ENCODE peak calls at places on chromosomes 12 and 14, in seven cellular contexts. One of them, this sample, is unnamed.

GRCh38 chr12:71838661-71839060 is 898 bp upstream of the TBC1D15 start:
- DNase-seq in CD4-positive, CD25-positive, alpha-beta regulatory T cell: no peak
- DNase-seq in tibial artery: no peak
- DNase-seq in heart left ventricle: no peak
- DNase-seq in A549: no peak
- DNase-seq in psoas muscle: no peak
- DNase-seq in fibroblast of pulmonary artery: no peak
- DNase-seq in this sample: no peak

GRCh38 chr14:64186231-64187129 is 107.7 kb downstream of the ESR2 start:
- DNase-seq in psoas muscle: no peak
- DNase-seq in A549: no peak
- DNase-seq in fibroblast of pulmonary artery: no peak
- DNase-seq in tibial artery: no peak
- DNase-seq in CD4-positive, CD25-positive, alpha-beta regulatory T cell: no peak
- DNase-seq in heart left ventricle: no peak
- DNase-seq in this sample: no peak

GRCh38 chr14:91387996-91388395 is 29.6 kb downstream of the CCDC88C start:
- DNase-seq in A549: no peak
- DNase-seq in psoas muscle: no peak
- DNase-seq in CD4-positive, CD25-positive, alpha-beta regulatory T cell: no peak
- DNase-seq in tibial artery: no peak
- DNase-seq in fibroblast of pulmonary artery: no peak
- DNase-seq in heart left ventricle: no peak
- DNase-seq in this sample: no peak

GRCh38 chr12:12870454-12870853 is 20.9 kb upstream of the GPRC5A start:
- DNase-seq in A549: peak
- DNase-seq in tibial artery: no peak
- DNase-seq in heart left ventricle: no peak
- DNase-seq in psoas muscle: no peak
- DNase-seq in CD4-positive, CD25-positive, alpha-beta regulatory T cell: no peak
- DNase-seq in fibroblast of pulmonary artery: peak
- DNase-seq in this sample: peak

GRCh38 chr12:54024127-54024526 is 4.1 kb upstream of the HOXC6 start:
- DNase-seq in tibial artery: no peak
- DNase-seq in psoas muscle: no peak
- DNase-seq in CD4-positive, CD25-positive, alpha-beta regulatory T cell: no peak
- DNase-seq in A549: no peak
- DNase-seq in fibroblast of pulmonary artery: no peak
- DNase-seq in heart left ventricle: no peak
- DNase-seq in this sample: no peak

GRCh38 chr14:90853116-90853515 is 36.9 kb upstream of the TTC7B start:
- DNase-seq in A549: no peak
- DNase-seq in CD4-positive, CD25-positive, alpha-beta regulatory T cell: no peak
- DNase-seq in psoas muscle: no peak
- DNase-seq in heart left ventricle: no peak
- DNase-seq in tibial artery: no peak
- DNase-seq in fibroblast of pulmonary artery: no peak
- DNase-seq in this sample: no peak

GRCh38 chr14:53217283-53217994 is 64.3 kb upstream of the DDHD1 start:
- DNase-seq in heart left ventricle: peak
- DNase-seq in CD4-positive, CD25-positive, alpha-beta regulatory T cell: peak
- DNase-seq in fibroblast of pulmonary artery: peak
- DNase-seq in A549: peak
- DNase-seq in psoas muscle: peak
- DNase-seq in tibial artery: peak
- DNase-seq in this sample: peak

GRCh38 chr14:99127651-99128167 is 144.3 kb downstream of the BCL11B start:
- DNase-seq in psoas muscle: no peak
- DNase-seq in A549: no peak
- DNase-seq in heart left ventricle: no peak
- DNase-seq in fibroblast of pulmonary artery: peak
- DNase-seq in tibial artery: peak
- DNase-seq in CD4-positive, CD25-positive, alpha-beta regulatory T cell: no peak
- DNase-seq in this sample: peak

GRCh38 chr14:93745603-93746273 is 42.5 kb downstream of the PRIMA1 start:
- DNase-seq in psoas muscle: no peak
- DNase-seq in tibial artery: no peak
- DNase-seq in heart left ventricle: no peak
- DNase-seq in CD4-positive, CD25-positive, alpha-beta regulatory T cell: no peak
- DNase-seq in fibroblast of pulmonary artery: no peak
- DNase-seq in A549: no peak
- DNase-seq in this sample: no peak

GRCh38 chr14:33567736-33568124 is 383.1 kb downstream of the EGLN3 start:
- DNase-seq in tibial artery: no peak
- DNase-seq in fibroblast of pulmonary artery: peak
- DNase-seq in CD4-positive, CD25-positive, alpha-beta regulatory T cell: no peak
- DNase-seq in heart left ventricle: no peak
- DNase-seq in A549: no peak
- DNase-seq in psoas muscle: no peak
- DNase-seq in this sample: peak

GRCh38 chr12:6172086-6172485 is 28.1 kb upstream of the CD9 start:
- DNase-seq in fibroblast of pulmonary artery: no peak
- DNase-seq in tibial artery: no peak
- DNase-seq in psoas muscle: no peak
- DNase-seq in CD4-positive, CD25-positive, alpha-beta regulatory T cell: no peak
- DNase-seq in heart left ventricle: no peak
- DNase-seq in A549: no peak
- DNase-seq in this sample: no peak

GRCh38 chr12:2681426-2682205 is 113.2 kb upstream of the FKBP4 start:
- DNase-seq in psoas muscle: no peak
- DNase-seq in A549: no peak
- DNase-seq in CD4-positive, CD25-positive, alpha-beta regulatory T cell: no peak
- DNase-seq in heart left ventricle: no peak
- DNase-seq in fibroblast of pulmonary artery: no peak
- DNase-seq in tibial artery: no peak
- DNase-seq in this sample: no peak

GRCh38 chr14:99256483-99256874 is 15.5 kb downstream of the BCL11B start:
- DNase-seq in CD4-positive, CD25-positive, alpha-beta regulatory T cell: no peak
- DNase-seq in A549: no peak
- DNase-seq in heart left ventricle: no peak
- DNase-seq in tibial artery: no peak
- DNase-seq in psoas muscle: no peak
- DNase-seq in fibroblast of pulmonary artery: no peak
- DNase-seq in this sample: no peak

GRCh38 chr12:129964826-129965457 is 61.1 kb upstream of the TMEM132D start:
- DNase-seq in heart left ventricle: no peak
- DNase-seq in psoas muscle: no peak
- DNase-seq in tibial artery: no peak
- DNase-seq in A549: no peak
- DNase-seq in fibroblast of pulmonary artery: no peak
- DNase-seq in CD4-positive, CD25-positive, alpha-beta regulatory T cell: no peak
- DNase-seq in this sample: no peak

GRCh38 chr12:69042970-69043369 is 110.0 kb upstream of the CPM start:
- DNase-seq in tibial artery: no peak
- DNase-seq in A549: no peak
- DNase-seq in heart left ventricle: no peak
- DNase-seq in CD4-positive, CD25-positive, alpha-beta regulatory T cell: no peak
- DNase-seq in fibroblast of pulmonary artery: no peak
- DNase-seq in psoas muscle: no peak
- DNase-seq in this sample: peak

GRCh38 chr12:12387521-12387920 is 30.6 kb downstream of the BORCS5 start:
- DNase-seq in heart left ventricle: no peak
- DNase-seq in fibroblast of pulmonary artery: peak
- DNase-seq in psoas muscle: no peak
- DNase-seq in CD4-positive, CD25-positive, alpha-beta regulatory T cell: peak
- DNase-seq in A549: no peak
- DNase-seq in tibial artery: no peak
- DNase-seq in this sample: peak

GRCh38 chr12:30515351-30515750 is 180.3 kb downstream of the IPO8 start:
- DNase-seq in CD4-positive, CD25-positive, alpha-beta regulatory T cell: no peak
- DNase-seq in heart left ventricle: no peak
- DNase-seq in tibial artery: no peak
- DNase-seq in fibroblast of pulmonary artery: peak
- DNase-seq in psoas muscle: no peak
- DNase-seq in A549: no peak
- DNase-seq in this sample: peak

GRCh38 chr14:68039593-68039992 is 220.0 kb downstream of the RAD51B start:
- DNase-seq in psoas muscle: no peak
- DNase-seq in CD4-positive, CD25-positive, alpha-beta regulatory T cell: no peak
- DNase-seq in heart left ventricle: no peak
- DNase-seq in A549: no peak
- DNase-seq in tibial artery: no peak
- DNase-seq in fibroblast of pulmonary artery: no peak
- DNase-seq in this sample: no peak

GRCh38 chr12:64730585-64730964 is 28.6 kb downstream of the GNS start:
- DNase-seq in A549: no peak
- DNase-seq in heart left ventricle: no peak
- DNase-seq in psoas muscle: no peak
- DNase-seq in tibial artery: no peak
- DNase-seq in fibroblast of pulmonary artery: no peak
- DNase-seq in CD4-positive, CD25-positive, alpha-beta regulatory T cell: no peak
- DNase-seq in this sample: no peak

GRCh38 chr14:26448181-26448855 is 149.5 kb downstream of the NOVA1 start:
- DNase-seq in CD4-positive, CD25-positive, alpha-beta regulatory T cell: no peak
- DNase-seq in fibroblast of pulmonary artery: no peak
- DNase-seq in A549: no peak
- DNase-seq in tibial artery: no peak
- DNase-seq in heart left ventricle: no peak
- DNase-seq in psoas muscle: no peak
- DNase-seq in this sample: no peak

GRCh38 chr12:130555628-130556485 is 160.2 kb downstream of the RIMBP2 start:
- DNase-seq in heart left ventricle: no peak
- DNase-seq in A549: no peak
- DNase-seq in CD4-positive, CD25-positive, alpha-beta regulatory T cell: no peak
- DNase-seq in tibial artery: no peak
- DNase-seq in psoas muscle: no peak
- DNase-seq in fibroblast of pulmonary artery: no peak
- DNase-seq in this sample: no peak

GRCh38 chr12:52975204-52975603 is 26.3 kb downstream of the KRT18 start:
- DNase-seq in heart left ventricle: no peak
- DNase-seq in tibial artery: no peak
- DNase-seq in CD4-positive, CD25-positive, alpha-beta regulatory T cell: no peak
- DNase-seq in A549: no peak
- DNase-seq in fibroblast of pulmonary artery: peak
- DNase-seq in psoas muscle: no peak
- DNase-seq in this sample: peak

GRCh38 chr12:20438307-20438779 is 70.0 kb downstream of the PDE3A start:
- DNase-seq in CD4-positive, CD25-positive, alpha-beta regulatory T cell: no peak
- DNase-seq in tibial artery: no peak
- DNase-seq in heart left ventricle: no peak
- DNase-seq in A549: no peak
- DNase-seq in fibroblast of pulmonary artery: peak
- DNase-seq in psoas muscle: no peak
- DNase-seq in this sample: peak

GRCh38 chr14:69013943-69014782 is 35.1 kb upstream of the ACTN1 start:
- DNase-seq in A549: no peak
- DNase-seq in heart left ventricle: peak
- DNase-seq in fibroblast of pulmonary artery: peak
- DNase-seq in CD4-positive, CD25-positive, alpha-beta regulatory T cell: no peak
- DNase-seq in psoas muscle: peak
- DNase-seq in tibial artery: peak
- DNase-seq in this sample: peak

DNA sequence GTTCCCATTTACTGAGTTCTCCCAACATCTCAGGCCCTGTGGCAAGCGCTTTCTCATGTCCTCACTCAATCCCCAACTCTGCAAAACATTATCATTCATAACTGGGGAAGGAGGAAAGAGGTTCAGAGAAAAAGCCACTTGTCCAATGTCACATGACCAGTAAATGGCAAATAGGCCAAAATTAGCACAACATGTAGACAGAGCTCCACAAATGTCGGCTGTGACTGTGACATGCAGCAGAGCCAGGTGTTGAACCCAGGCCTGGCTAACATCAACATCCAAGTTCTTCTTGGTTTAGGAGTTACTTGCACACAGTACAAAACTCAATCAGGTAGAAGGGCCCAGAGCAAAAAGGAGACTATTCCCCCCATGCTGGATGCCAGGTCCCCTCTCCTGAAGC is 10.8 kb downstream of the KCTD10 start:
- DNase-seq in heart left ventricle: no peak
- DNase-seq in fibroblast of pulmonary artery: no peak
- DNase-seq in A549: no peak
- DNase-seq in CD4-positive, CD25-positive, alpha-beta regulatory T cell: no peak
- DNase-seq in psoas muscle: no peak
- DNase-seq in tibial artery: no peak
- DNase-seq in this sample: no peak
- H3K4me3 ChIP-seq in heart left ventricle: no peak
- H3K4me3 ChIP-seq in fibroblast of pulmonary artery: no peak
- H3K4me3 ChIP-seq in A549: no peak
- H3K4me3 ChIP-seq in CD4-positive, CD25-positive, alpha-beta regulatory T cell: no peak
- H3K4me3 ChIP-seq in psoas muscle: no peak
- H3K4me3 ChIP-seq in tibial artery: no peak
- H3K4me3 ChIP-seq in this sample: no peak

GRCh38 chr12:121533391-121534090 is 47.3 kb downstream of the KDM2B start:
- DNase-seq in psoas muscle: no peak
- DNase-seq in tibial artery: no peak
- DNase-seq in fibroblast of pulmonary artery: no peak
- DNase-seq in A549: no peak
- DNase-seq in heart left ventricle: no peak
- DNase-seq in CD4-positive, CD25-positive, alpha-beta regulatory T cell: no peak
- DNase-seq in this sample: no peak
- H3K4me3 ChIP-seq in psoas muscle: no peak
- H3K4me3 ChIP-seq in tibial artery: no peak
- H3K4me3 ChIP-seq in fibroblast of pulmonary artery: no peak
- H3K4me3 ChIP-seq in A549: no peak
- H3K4me3 ChIP-seq in heart left ventricle: no peak
- H3K4me3 ChIP-seq in CD4-positive, CD25-positive, alpha-beta regulatory T cell: no peak
- H3K4me3 ChIP-seq in this sample: no peak

DNA sequence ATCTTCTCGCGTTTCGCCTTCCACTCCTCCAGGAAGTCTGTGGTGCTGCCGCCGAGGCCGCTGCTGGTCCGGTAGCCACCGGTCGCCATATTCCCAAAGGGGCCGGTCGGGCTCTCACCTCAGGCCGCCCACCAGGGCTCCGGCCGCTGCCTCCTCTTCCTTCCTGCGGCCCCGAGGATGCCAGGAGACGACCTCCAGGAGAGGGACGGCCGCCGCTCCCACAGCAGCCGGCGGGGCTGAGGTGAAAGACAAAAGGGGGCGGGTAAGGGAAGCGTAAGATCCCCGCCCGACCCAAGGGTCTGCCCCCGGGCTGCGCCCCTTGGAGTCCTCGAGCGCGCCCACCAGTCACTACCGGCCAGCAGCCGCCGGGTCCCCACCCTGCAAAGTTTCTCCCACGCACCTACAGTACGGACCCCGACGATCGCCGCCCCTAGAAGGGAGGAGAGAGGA is 583 bp downstream of the PAWR start:
- DNase-seq in psoas muscle: no peak
- DNase-seq in tibial artery: peak
- DNase-seq in CD4-positive, CD25-positive, alpha-beta regulatory T cell: no peak
- DNase-seq in heart left ventricle: peak
- DNase-seq in fibroblast of pulmonary artery: no peak
- DNase-seq in A549: no peak
- DNase-seq in this sample: peak
- H3K4me3 ChIP-seq in psoas muscle: peak
- H3K4me3 ChIP-seq in tibial artery: peak
- H3K4me3 ChIP-seq in CD4-positive, CD25-positive, alpha-beta regulatory T cell: no peak
- H3K4me3 ChIP-seq in heart left ventricle: peak
- H3K4me3 ChIP-seq in fibroblast of pulmonary artery: peak
- H3K4me3 ChIP-seq in A549: peak
- H3K4me3 ChIP-seq in this sample: peak

DNA sequence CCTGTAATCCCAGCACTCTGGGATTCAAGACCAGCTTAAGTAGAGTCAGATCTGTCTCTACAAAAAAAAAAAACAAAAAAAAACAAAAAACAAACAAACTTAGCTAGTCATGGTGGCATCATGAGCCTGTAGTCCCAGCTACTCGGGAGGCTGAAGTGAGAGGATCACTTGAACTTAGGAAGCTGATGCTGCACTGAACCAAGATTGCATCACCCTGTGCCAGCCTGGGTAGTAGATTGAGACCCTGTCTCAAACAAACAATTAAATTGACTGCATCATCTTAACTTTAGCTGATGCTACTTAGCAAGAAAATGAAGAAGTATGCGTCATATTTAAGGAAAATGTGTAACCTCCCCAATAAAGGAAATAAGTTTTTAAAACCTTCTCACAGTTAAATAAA is 136.6 kb upstream of the ATXN7L3B start:
- DNase-seq in A549: peak
- DNase-seq in heart left ventricle: no peak
- DNase-seq in psoas muscle: no peak
- DNase-seq in CD4-positive, CD25-positive, alpha-beta regulatory T cell: no peak
- DNase-seq in fibroblast of pulmonary artery: no peak
- DNase-seq in tibial artery: no peak
- DNase-seq in this sample: no peak
- H3K4me3 ChIP-seq in A549: peak
- H3K4me3 ChIP-seq in heart left ventricle: no peak
- H3K4me3 ChIP-seq in psoas muscle: no peak
- H3K4me3 ChIP-seq in CD4-positive, CD25-positive, alpha-beta regulatory T cell: no peak
- H3K4me3 ChIP-seq in fibroblast of pulmonary artery: no peak
- H3K4me3 ChIP-seq in tibial artery: no peak
- H3K4me3 ChIP-seq in this sample: no peak

This sample was measured in choroid plexus epithelial cell.